ENCODE peak calls at places on chromosomes 12 and 14, in six cellular contexts. F is mucosa of descending colon, S is HFFc6, Z is heart left ventricle, V is neural progenitor cell, Y is lower leg skin. L is an unnamed sample.

GRCh38 chr14:105500036-105500725 is 9.1 kb downstream of the TEDC1 start:
- DNase-seq in F (peak), S (no peak), Z (no peak), V (no peak), Y (no peak), L (no peak)

GRCh38 chr14:92040431-92041040 is 677 bp upstream of the TRIP11 start:
- DNase-seq in F (no peak), S (peak), Z (no peak), V (no peak), Y (no peak), L (no peak)

GRCh38 chr12:56129210-56129691 is 1.2 kb downstream of the ESYT1 start:
- DNase-seq in F (peak), S (no peak), Z (peak), V (peak), Y (peak), L (peak)

GRCh38 chr14:40188006-40188405 is 755.8 kb upstream of the FBXO33 start:
- DNase-seq in F (no peak), S (no peak), Z (no peak), V (no peak), Y (no peak), L (no peak)

GRCh38 chr12:47750229-47750798 is 8.4 kb downstream of the RAPGEF3 start:
- DNase-seq in F (peak), S (no peak), Z (no peak), V (no peak), Y (no peak), L (no peak)

GRCh38 chr12:125142601-125143000 is 77.4 kb downstream of the AACS start:
- DNase-seq in F (no peak), S (peak), Z (no peak), V (no peak), Y (peak), L (no peak)

GRCh38 chr12:91594715-91595114 is 412.1 kb upstream of the DCN start:
- DNase-seq in F (no peak), S (no peak), Z (no peak), V (no peak), Y (no peak), L (no peak)

GRCh38 chr12:42643881-42644579 is 54.5 kb upstream of the PRICKLE1 start:
- DNase-seq in F (no peak), S (no peak), Z (no peak), V (no peak), Y (no peak), L (no peak)

GRCh38 chr12:51721281-51721940 is 127.1 kb downstream of the FIGNL2 start:
- DNase-seq in F (no peak), S (no peak), Z (peak), V (peak), Y (no peak), L (no peak)

GRCh38 chr14:60310086-60310684 is 61.2 kb downstream of the PPM1A start:
- DNase-seq in F (no peak), S (no peak), Z (no peak), V (no peak), Y (no peak), L (no peak)

GRCh38 chr14:99118046-99118721 is 153.8 kb downstream of the BCL11B start:
- DNase-seq in F (no peak), S (no peak), Z (no peak), V (no peak), Y (peak), L (peak)
- TF ChIP-seq CTCF in F (no peak), S (no peak), Z (no peak), V (no peak), Y (no peak), L (no peak)

GRCh38 chr14:94005324-94005723 is 8.2 kb downstream of the CCDC197 start:
- DNase-seq in F (no peak), S (no peak), Z (no peak), V (no peak), Y (no peak), L (no peak)
- TF ChIP-seq CTCF in F (no peak), S (peak), Z (no peak), V (peak), Y (no peak), L (peak)

GRCh38 chr14:97107070-97107469 is 309.9 kb downstream of the VRK1 start:
- DNase-seq in F (no peak), S (peak), Z (no peak), V (no peak), Y (no peak), L (no peak)

GRCh38 chr14:97104029-97104428 is 306.8 kb downstream of the VRK1 start:
- DNase-seq in F (no peak), S (no peak), Z (no peak), V (no peak), Y (no peak), L (no peak)

GRCh38 chr14:97107760-97108159 is 310.6 kb downstream of the VRK1 start:
- DNase-seq in F (no peak), S (no peak), Z (no peak), V (no peak), Y (no peak), L (no peak)

GRCh38 chr14:97106166-97106565 is 309.0 kb downstream of the VRK1 start:
- DNase-seq in F (no peak), S (no peak), Z (no peak), V (no peak), Y (no peak), L (no peak)

DNA sequence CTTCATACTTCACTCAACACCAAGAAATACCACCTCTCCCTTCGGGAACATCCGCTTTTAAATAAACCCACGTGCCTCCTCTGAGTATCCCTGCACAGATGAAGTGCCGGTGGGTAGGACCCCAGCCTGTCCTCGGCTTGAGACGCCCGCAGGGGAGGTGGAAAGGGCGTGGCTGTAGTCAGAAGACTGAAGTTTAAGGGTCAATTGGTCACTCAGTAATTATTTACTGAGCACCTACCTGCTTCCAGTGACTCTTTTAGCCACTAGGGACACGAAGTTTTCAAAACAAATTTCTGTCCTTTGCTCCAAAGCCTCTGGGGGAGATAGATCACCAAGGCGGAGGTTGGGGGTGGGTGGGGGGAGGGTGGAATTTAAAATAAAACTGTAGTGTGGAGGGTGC is 309.4 kb downstream of the VRK1 start:
- DNase-seq in F (no peak), S (no peak), Z (no peak), V (no peak), Y (no peak), L (no peak)
- TF ChIP-seq CTCF in F (no peak), S (no peak), Z (no peak), V (no peak), Y (no peak), L (no peak)

GRCh38 chr12:5509557-5509956 is 77.6 kb downstream of the NTF3 start:
- DNase-seq in F (no peak), S (no peak), Z (no peak), V (no peak), Y (no peak), L (no peak)

GRCh38 chr12:5511644-5512584 is 80.0 kb downstream of the NTF3 start:
- DNase-seq in F (peak), S (peak), Z (peak), V (peak), Y (no peak), L (peak)

GRCh38 chr12:5510251-5510805 is 78.4 kb downstream of the NTF3 start:
- DNase-seq in F (no peak), S (no peak), Z (no peak), V (no peak), Y (no peak), L (no peak)

GRCh38 chr12:5512585-5512970 is 80.7 kb downstream of the NTF3 start:
- DNase-seq in F (no peak), S (no peak), Z (no peak), V (no peak), Y (no peak), L (peak)

GRCh38 chr12:5511256-5511643 is 79.3 kb downstream of the NTF3 start:
- DNase-seq in F (no peak), S (no peak), Z (no peak), V (no peak), Y (no peak), L (peak)
- TF ChIP-seq CTCF in F (no peak), S (no peak), Z (no peak), V (no peak), Y (no peak), L (no peak)

DNA sequence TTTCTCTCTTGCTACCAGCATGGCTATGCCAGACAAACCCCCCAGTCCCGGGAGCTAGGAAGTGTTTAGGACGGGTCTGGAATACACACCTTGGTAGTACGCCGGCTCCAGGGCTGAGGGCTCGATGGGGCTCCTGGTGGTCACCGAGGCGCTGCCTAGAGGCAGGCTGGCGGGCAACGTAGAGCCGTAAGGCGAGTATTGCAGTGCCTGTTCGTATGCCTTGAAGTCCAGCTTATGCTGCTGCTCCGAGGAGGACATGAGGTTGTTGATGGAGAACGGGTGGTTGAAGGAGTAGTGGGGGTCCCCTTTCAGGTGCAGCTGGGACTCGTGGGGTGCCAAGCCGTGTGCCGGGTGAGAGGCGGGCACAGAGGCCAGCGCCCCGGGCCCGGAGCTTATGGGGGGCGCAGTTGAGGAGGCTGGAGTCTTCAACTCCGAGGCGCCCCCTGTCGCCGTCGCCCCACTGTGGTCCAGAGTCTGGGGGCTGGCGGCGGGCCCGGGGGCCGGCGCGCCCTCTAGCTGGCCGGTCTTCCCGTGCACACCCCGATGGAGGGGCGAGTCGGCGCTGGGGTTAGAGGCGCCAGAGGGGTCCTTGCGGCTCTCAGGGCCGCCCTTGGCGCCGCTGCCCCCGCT is 3.6 kb downstream of the FOXA1 start:
- DNase-seq in F (peak), S (no peak), Z (no peak), V (peak), Y (no peak), L (no peak)
- TF ChIP-seq CTCF in F (no peak), S (peak), Z (no peak), V (peak), Y (no peak), L (no peak)